ENCODE peak calls at places on chromosomes 3 and 15, in seven cellular contexts. One of them, this sample, is unnamed.

GRCh38 chr15:97087337-97087736 is 756.8 kb downstream of the NR2F2 start:
- DNase-seq in GM23248: no peak
- DNase-seq in HT-29: no peak
- DNase-seq in ascending aorta: no peak
- DNase-seq in activated gamma-delta T cell treated with Interleukin-2 at 50 U/mL for 16 hours: no peak
- DNase-seq in GM10248: no peak
- DNase-seq in GM18507: no peak
- DNase-seq in this sample: no peak

GRCh38 chr3:119579366-119580147 is at the start of gene ADPRH:
- DNase-seq in GM23248: peak
- DNase-seq in HT-29: peak
- DNase-seq in ascending aorta: no peak
- DNase-seq in activated gamma-delta T cell treated with Interleukin-2 at 50 U/mL for 16 hours: peak
- DNase-seq in GM10248: peak
- DNase-seq in GM18507: peak
- DNase-seq in this sample: peak

GRCh38 chr15:90681480-90681879 is 35.7 kb upstream of the BLM start:
- DNase-seq in GM23248: peak
- DNase-seq in HT-29: no peak
- DNase-seq in ascending aorta: no peak
- DNase-seq in activated gamma-delta T cell treated with Interleukin-2 at 50 U/mL for 16 hours: no peak
- DNase-seq in GM10248: no peak
- DNase-seq in GM18507: no peak
- DNase-seq in this sample: no peak

GRCh38 chr3:150411971-150412370 is 3.9 kb downstream of the TSC22D2 start:
- DNase-seq in GM23248: peak
- DNase-seq in HT-29: no peak
- DNase-seq in ascending aorta: no peak
- DNase-seq in activated gamma-delta T cell treated with Interleukin-2 at 50 U/mL for 16 hours: no peak
- DNase-seq in GM10248: no peak
- DNase-seq in GM18507: no peak
- DNase-seq in this sample: no peak

GRCh38 chr3:178003756-178004155 is 532.5 kb upstream of the KCNMB2 start:
- DNase-seq in GM23248: no peak
- DNase-seq in HT-29: no peak
- DNase-seq in ascending aorta: no peak
- DNase-seq in activated gamma-delta T cell treated with Interleukin-2 at 50 U/mL for 16 hours: no peak
- DNase-seq in GM10248: no peak
- DNase-seq in GM18507: no peak
- DNase-seq in this sample: no peak

GRCh38 chr3:47204875-47205274 is 41.0 kb upstream of the SETD2 start:
- DNase-seq in GM23248: no peak
- DNase-seq in HT-29: no peak
- DNase-seq in ascending aorta: no peak
- DNase-seq in activated gamma-delta T cell treated with Interleukin-2 at 50 U/mL for 16 hours: no peak
- DNase-seq in GM10248: no peak
- DNase-seq in GM18507: no peak
- DNase-seq in this sample: no peak

GRCh38 chr15:100651253-100651652 is 48.9 kb downstream of the ASB7 start:
- DNase-seq in GM23248: peak
- DNase-seq in HT-29: no peak
- DNase-seq in ascending aorta: no peak
- DNase-seq in activated gamma-delta T cell treated with Interleukin-2 at 50 U/mL for 16 hours: no peak
- DNase-seq in GM10248: no peak
- DNase-seq in GM18507: no peak
- DNase-seq in this sample: no peak

GRCh38 chr15:85704021-85704420 is 90.7 kb downstream of the KLHL25 start:
- DNase-seq in GM23248: peak
- DNase-seq in HT-29: no peak
- DNase-seq in ascending aorta: no peak
- DNase-seq in activated gamma-delta T cell treated with Interleukin-2 at 50 U/mL for 16 hours: no peak
- DNase-seq in GM10248: no peak
- DNase-seq in GM18507: no peak
- DNase-seq in this sample: no peak

GRCh38 chr3:75192065-75192658 is 472.0 kb upstream of the FRG2C start:
- DNase-seq in GM23248: peak
- DNase-seq in HT-29: peak
- DNase-seq in ascending aorta: no peak
- DNase-seq in activated gamma-delta T cell treated with Interleukin-2 at 50 U/mL for 16 hours: peak
- DNase-seq in GM10248: peak
- DNase-seq in GM18507: no peak
- DNase-seq in this sample: peak

GRCh38 chr3:51975857-51976549 is 1.1 kb downstream of the ABHD14A start:
- DNase-seq in GM23248: peak
- DNase-seq in HT-29: no peak
- DNase-seq in ascending aorta: no peak
- DNase-seq in activated gamma-delta T cell treated with Interleukin-2 at 50 U/mL for 16 hours: no peak
- DNase-seq in GM10248: no peak
- DNase-seq in GM18507: no peak
- DNase-seq in this sample: no peak